ENCODE peak calls at places on chromosomes 3 and 15, in ten cellular contexts. One of them, this sample, is unnamed.

GRCh38 chr3:20558161-20558560 is 372.2 kb upstream of the SGO1 start:
- DNase-seq in NCI-H2029 treated with DMSO at 0.1 percent for 48 hours: no peak
- DNase-seq in fibroblast of the conjunctiva: no peak
- DNase-seq in stimulated activated CD4-positive, alpha-beta T cell treated with anti-CD3 and anti-CD28 coated beads, Interleukin-4, amount 100 ng/mL, for 24 hours: no peak
- DNase-seq in activated naive CD4-positive, alpha-beta T cell: no peak
- DNase-seq in CD8-positive, alpha-beta memory T cell: no peak
- DNase-seq in MCF 10A: no peak
- DNase-seq in stimulated activated CD8-positive, alpha-beta memory T cell treated with anti-CD3 and anti-CD28 coated beads, Interleukin-15, amount 100 ng/mL, for 4 hours: no peak
- DNase-seq in AG04450: no peak
- DNase-seq in SHP77: no peak
- DNase-seq in this sample: no peak

GRCh38 chr3:179907784-179908482 is 128.8 kb downstream of the PEX5L start:
- DNase-seq in NCI-H2029 treated with DMSO at 0.1 percent for 48 hours: no peak
- DNase-seq in fibroblast of the conjunctiva: no peak
- DNase-seq in stimulated activated CD4-positive, alpha-beta T cell treated with anti-CD3 and anti-CD28 coated beads, Interleukin-4, amount 100 ng/mL, for 24 hours: no peak
- DNase-seq in activated naive CD4-positive, alpha-beta T cell: no peak
- DNase-seq in CD8-positive, alpha-beta memory T cell: no peak
- DNase-seq in MCF 10A: no peak
- DNase-seq in stimulated activated CD8-positive, alpha-beta memory T cell treated with anti-CD3 and anti-CD28 coated beads, Interleukin-15, amount 100 ng/mL, for 4 hours: no peak
- DNase-seq in AG04450: no peak
- DNase-seq in SHP77: no peak
- DNase-seq in this sample: no peak

GRCh38 chr3:53236112-53236841 is 19.5 kb downstream of the TKT start:
- DNase-seq in NCI-H2029 treated with DMSO at 0.1 percent for 48 hours: no peak
- DNase-seq in fibroblast of the conjunctiva: peak
- DNase-seq in stimulated activated CD4-positive, alpha-beta T cell treated with anti-CD3 and anti-CD28 coated beads, Interleukin-4, amount 100 ng/mL, for 24 hours: no peak
- DNase-seq in activated naive CD4-positive, alpha-beta T cell: no peak
- DNase-seq in CD8-positive, alpha-beta memory T cell: no peak
- DNase-seq in MCF 10A: peak
- DNase-seq in stimulated activated CD8-positive, alpha-beta memory T cell treated with anti-CD3 and anti-CD28 coated beads, Interleukin-15, amount 100 ng/mL, for 4 hours: no peak
- DNase-seq in AG04450: peak
- DNase-seq in SHP77: peak
- DNase-seq in this sample: no peak

GRCh38 chr3:14925729-14926591 is 21.4 kb upstream of the NR2C2 start:
- DNase-seq in NCI-H2029 treated with DMSO at 0.1 percent for 48 hours: peak
- DNase-seq in fibroblast of the conjunctiva: peak
- DNase-seq in stimulated activated CD4-positive, alpha-beta T cell treated with anti-CD3 and anti-CD28 coated beads, Interleukin-4, amount 100 ng/mL, for 24 hours: peak
- DNase-seq in activated naive CD4-positive, alpha-beta T cell: no peak
- DNase-seq in CD8-positive, alpha-beta memory T cell: no peak
- DNase-seq in MCF 10A: peak
- DNase-seq in stimulated activated CD8-positive, alpha-beta memory T cell treated with anti-CD3 and anti-CD28 coated beads, Interleukin-15, amount 100 ng/mL, for 4 hours: no peak
- DNase-seq in AG04450: peak
- DNase-seq in SHP77: peak
- DNase-seq in this sample: peak

GRCh38 chr15:41494190-41494921 is 682 bp downstream of the ITPKA start:
- DNase-seq in NCI-H2029 treated with DMSO at 0.1 percent for 48 hours: no peak
- DNase-seq in fibroblast of the conjunctiva: no peak
- DNase-seq in stimulated activated CD4-positive, alpha-beta T cell treated with anti-CD3 and anti-CD28 coated beads, Interleukin-4, amount 100 ng/mL, for 24 hours: peak
- DNase-seq in activated naive CD4-positive, alpha-beta T cell: peak
- DNase-seq in CD8-positive, alpha-beta memory T cell: no peak
- DNase-seq in MCF 10A: no peak
- DNase-seq in stimulated activated CD8-positive, alpha-beta memory T cell treated with anti-CD3 and anti-CD28 coated beads, Interleukin-15, amount 100 ng/mL, for 4 hours: no peak
- DNase-seq in AG04450: no peak
- DNase-seq in SHP77: no peak
- DNase-seq in this sample: no peak

GRCh38 chr3:13116426-13116825 is 43.2 kb upstream of the IQSEC1 start:
- DNase-seq in NCI-H2029 treated with DMSO at 0.1 percent for 48 hours: no peak
- DNase-seq in fibroblast of the conjunctiva: no peak
- DNase-seq in stimulated activated CD4-positive, alpha-beta T cell treated with anti-CD3 and anti-CD28 coated beads, Interleukin-4, amount 100 ng/mL, for 24 hours: no peak
- DNase-seq in activated naive CD4-positive, alpha-beta T cell: no peak
- DNase-seq in CD8-positive, alpha-beta memory T cell: no peak
- DNase-seq in MCF 10A: no peak
- DNase-seq in stimulated activated CD8-positive, alpha-beta memory T cell treated with anti-CD3 and anti-CD28 coated beads, Interleukin-15, amount 100 ng/mL, for 4 hours: no peak
- DNase-seq in AG04450: no peak
- DNase-seq in SHP77: no peak
- DNase-seq in this sample: no peak

GRCh38 chr3:115428825-115429224 is 194.5 kb upstream of the GAP43 start:
- DNase-seq in NCI-H2029 treated with DMSO at 0.1 percent for 48 hours: no peak
- DNase-seq in fibroblast of the conjunctiva: no peak
- DNase-seq in stimulated activated CD4-positive, alpha-beta T cell treated with anti-CD3 and anti-CD28 coated beads, Interleukin-4, amount 100 ng/mL, for 24 hours: no peak
- DNase-seq in activated naive CD4-positive, alpha-beta T cell: no peak
- DNase-seq in CD8-positive, alpha-beta memory T cell: no peak
- DNase-seq in MCF 10A: no peak
- DNase-seq in stimulated activated CD8-positive, alpha-beta memory T cell treated with anti-CD3 and anti-CD28 coated beads, Interleukin-15, amount 100 ng/mL, for 4 hours: no peak
- DNase-seq in AG04450: no peak
- DNase-seq in SHP77: no peak
- DNase-seq in this sample: no peak

GRCh38 chr15:68776477-68777270 is 44.0 kb downstream of the ANP32A start:
- DNase-seq in NCI-H2029 treated with DMSO at 0.1 percent for 48 hours: no peak
- DNase-seq in fibroblast of the conjunctiva: no peak
- DNase-seq in stimulated activated CD4-positive, alpha-beta T cell treated with anti-CD3 and anti-CD28 coated beads, Interleukin-4, amount 100 ng/mL, for 24 hours: no peak
- DNase-seq in activated naive CD4-positive, alpha-beta T cell: no peak
- DNase-seq in CD8-positive, alpha-beta memory T cell: no peak
- DNase-seq in MCF 10A: no peak
- DNase-seq in stimulated activated CD8-positive, alpha-beta memory T cell treated with anti-CD3 and anti-CD28 coated beads, Interleukin-15, amount 100 ng/mL, for 4 hours: no peak
- DNase-seq in AG04450: no peak
- DNase-seq in SHP77: no peak
- DNase-seq in this sample: no peak

GRCh38 chr3:12154151-12154550 is 4.6 kb downstream of the TIMP4 start:
- DNase-seq in NCI-H2029 treated with DMSO at 0.1 percent for 48 hours: no peak
- DNase-seq in fibroblast of the conjunctiva: no peak
- DNase-seq in stimulated activated CD4-positive, alpha-beta T cell treated with anti-CD3 and anti-CD28 coated beads, Interleukin-4, amount 100 ng/mL, for 24 hours: no peak
- DNase-seq in activated naive CD4-positive, alpha-beta T cell: no peak
- DNase-seq in CD8-positive, alpha-beta memory T cell: no peak
- DNase-seq in MCF 10A: peak
- DNase-seq in stimulated activated CD8-positive, alpha-beta memory T cell treated with anti-CD3 and anti-CD28 coated beads, Interleukin-15, amount 100 ng/mL, for 4 hours: no peak
- DNase-seq in AG04450: no peak
- DNase-seq in SHP77: no peak
- DNase-seq in this sample: no peak

GRCh38 chr15:93291380-93291779 is 202.4 kb upstream of the RGMA start:
- DNase-seq in NCI-H2029 treated with DMSO at 0.1 percent for 48 hours: no peak
- DNase-seq in fibroblast of the conjunctiva: no peak
- DNase-seq in stimulated activated CD4-positive, alpha-beta T cell treated with anti-CD3 and anti-CD28 coated beads, Interleukin-4, amount 100 ng/mL, for 24 hours: no peak
- DNase-seq in activated naive CD4-positive, alpha-beta T cell: no peak
- DNase-seq in CD8-positive, alpha-beta memory T cell: no peak
- DNase-seq in MCF 10A: no peak
- DNase-seq in stimulated activated CD8-positive, alpha-beta memory T cell treated with anti-CD3 and anti-CD28 coated beads, Interleukin-15, amount 100 ng/mL, for 4 hours: no peak
- DNase-seq in AG04450: no peak
- DNase-seq in SHP77: no peak
- DNase-seq in this sample: no peak

GRCh38 chr15:26712350-26712749 is 60.5 kb downstream of the GABRB3 start:
- DNase-seq in NCI-H2029 treated with DMSO at 0.1 percent for 48 hours: no peak
- DNase-seq in fibroblast of the conjunctiva: no peak
- DNase-seq in stimulated activated CD4-positive, alpha-beta T cell treated with anti-CD3 and anti-CD28 coated beads, Interleukin-4, amount 100 ng/mL, for 24 hours: no peak
- DNase-seq in activated naive CD4-positive, alpha-beta T cell: no peak
- DNase-seq in CD8-positive, alpha-beta memory T cell: no peak
- DNase-seq in MCF 10A: no peak
- DNase-seq in stimulated activated CD8-positive, alpha-beta memory T cell treated with anti-CD3 and anti-CD28 coated beads, Interleukin-15, amount 100 ng/mL, for 4 hours: no peak
- DNase-seq in AG04450: no peak
- DNase-seq in SHP77: no peak
- DNase-seq in this sample: no peak

GRCh38 chr3:42713747-42714146 is 11.1 kb upstream of the HHATL start:
- DNase-seq in NCI-H2029 treated with DMSO at 0.1 percent for 48 hours: no peak
- DNase-seq in fibroblast of the conjunctiva: no peak
- DNase-seq in stimulated activated CD4-positive, alpha-beta T cell treated with anti-CD3 and anti-CD28 coated beads, Interleukin-4, amount 100 ng/mL, for 24 hours: peak
- DNase-seq in activated naive CD4-positive, alpha-beta T cell: no peak
- DNase-seq in CD8-positive, alpha-beta memory T cell: no peak
- DNase-seq in MCF 10A: no peak
- DNase-seq in stimulated activated CD8-positive, alpha-beta memory T cell treated with anti-CD3 and anti-CD28 coated beads, Interleukin-15, amount 100 ng/mL, for 4 hours: no peak
- DNase-seq in AG04450: no peak
- DNase-seq in SHP77: no peak
- DNase-seq in this sample: no peak

GRCh38 chr3:158571969-158572765 is 1.2 kb downstream of the MLF1 start:
- DNase-seq in NCI-H2029 treated with DMSO at 0.1 percent for 48 hours: no peak
- DNase-seq in fibroblast of the conjunctiva: no peak
- DNase-seq in stimulated activated CD4-positive, alpha-beta T cell treated with anti-CD3 and anti-CD28 coated beads, Interleukin-4, amount 100 ng/mL, for 24 hours: no peak
- DNase-seq in activated naive CD4-positive, alpha-beta T cell: no peak
- DNase-seq in CD8-positive, alpha-beta memory T cell: no peak
- DNase-seq in MCF 10A: no peak
- DNase-seq in stimulated activated CD8-positive, alpha-beta memory T cell treated with anti-CD3 and anti-CD28 coated beads, Interleukin-15, amount 100 ng/mL, for 4 hours: no peak
- DNase-seq in AG04450: no peak
- DNase-seq in SHP77: no peak
- DNase-seq in this sample: no peak

GRCh38 chr3:30098656-30099454 is 507.5 kb upstream of the TGFBR2 start:
- DNase-seq in NCI-H2029 treated with DMSO at 0.1 percent for 48 hours: no peak
- DNase-seq in fibroblast of the conjunctiva: no peak
- DNase-seq in stimulated activated CD4-positive, alpha-beta T cell treated with anti-CD3 and anti-CD28 coated beads, Interleukin-4, amount 100 ng/mL, for 24 hours: no peak
- DNase-seq in activated naive CD4-positive, alpha-beta T cell: no peak
- DNase-seq in CD8-positive, alpha-beta memory T cell: no peak
- DNase-seq in MCF 10A: peak
- DNase-seq in stimulated activated CD8-positive, alpha-beta memory T cell treated with anti-CD3 and anti-CD28 coated beads, Interleukin-15, amount 100 ng/mL, for 4 hours: no peak
- DNase-seq in AG04450: no peak
- DNase-seq in SHP77: no peak
- DNase-seq in this sample: no peak

GRCh38 chr3:52123106-52123708 is 31.0 kb downstream of the POC1A start:
- DNase-seq in NCI-H2029 treated with DMSO at 0.1 percent for 48 hours: no peak
- DNase-seq in fibroblast of the conjunctiva: peak
- DNase-seq in stimulated activated CD4-positive, alpha-beta T cell treated with anti-CD3 and anti-CD28 coated beads, Interleukin-4, amount 100 ng/mL, for 24 hours: peak
- DNase-seq in activated naive CD4-positive, alpha-beta T cell: peak
- DNase-seq in CD8-positive, alpha-beta memory T cell: peak
- DNase-seq in MCF 10A: peak
- DNase-seq in stimulated activated CD8-positive, alpha-beta memory T cell treated with anti-CD3 and anti-CD28 coated beads, Interleukin-15, amount 100 ng/mL, for 4 hours: peak
- DNase-seq in AG04450: peak
- DNase-seq in SHP77: peak
- DNase-seq in this sample: peak

GRCh38 chr3:139585820-139586219 is 46.3 kb upstream of the RBP1 start:
- DNase-seq in NCI-H2029 treated with DMSO at 0.1 percent for 48 hours: no peak
- DNase-seq in fibroblast of the conjunctiva: no peak
- DNase-seq in stimulated activated CD4-positive, alpha-beta T cell treated with anti-CD3 and anti-CD28 coated beads, Interleukin-4, amount 100 ng/mL, for 24 hours: no peak
- DNase-seq in activated naive CD4-positive, alpha-beta T cell: no peak
- DNase-seq in CD8-positive, alpha-beta memory T cell: no peak
- DNase-seq in MCF 10A: peak
- DNase-seq in stimulated activated CD8-positive, alpha-beta memory T cell treated with anti-CD3 and anti-CD28 coated beads, Interleukin-15, amount 100 ng/mL, for 4 hours: no peak
- DNase-seq in AG04450: no peak
- DNase-seq in SHP77: no peak
- DNase-seq in this sample: no peak

GRCh38 chr15:99224372-99224771 is 25.0 kb downstream of the TTC23 start:
- DNase-seq in NCI-H2029 treated with DMSO at 0.1 percent for 48 hours: no peak
- DNase-seq in fibroblast of the conjunctiva: no peak
- DNase-seq in stimulated activated CD4-positive, alpha-beta T cell treated with anti-CD3 and anti-CD28 coated beads, Interleukin-4, amount 100 ng/mL, for 24 hours: no peak
- DNase-seq in activated naive CD4-positive, alpha-beta T cell: no peak
- DNase-seq in CD8-positive, alpha-beta memory T cell: no peak
- DNase-seq in MCF 10A: no peak
- DNase-seq in stimulated activated CD8-positive, alpha-beta memory T cell treated with anti-CD3 and anti-CD28 coated beads, Interleukin-15, amount 100 ng/mL, for 4 hours: no peak
- DNase-seq in AG04450: no peak
- DNase-seq in SHP77: no peak
- DNase-seq in this sample: no peak

This sample was measured in immature natural killer cell.